ENCODE peak calls at places on chromosomes 7 and 10, in eight cellular contexts. Q is bronchial epithelial cell; W is choroid plexus epithelial cell; U is stimulated activated CD8-positive, alpha-beta memory T cell treated with anti-CD3 and anti-CD28 coated beads, Interleukin-4, amount 100 ng/mL, for 48 hours; T is fibroblast of the conjunctiva; S is GM19239; O is CD4-positive, CD25-positive, alpha-beta regulatory T cell; C is 8988T. F is an unnamed sample.

GRCh38 chr7:22569586-22570321 is 69.8 kb upstream of the STEAP1B start:
- DNase-seq in Q (no peak), C (no peak), O (no peak), U (no peak), T (no peak), S (no peak), W (no peak), F (no peak)

GRCh38 chr7:131235489-131236317 is 92.0 kb upstream of the MKLN1 start:
- DNase-seq in W (peak), O (peak), T (peak), C (no peak), S (no peak), U (peak), Q (peak), F (peak)

GRCh38 chr7:151062399-151063211 is 3.2 kb downstream of the SLC4A2 start:
- DNase-seq in T (no peak), C (peak), W (peak), O (no peak), S (no peak), Q (no peak), U (no peak), F (peak)

GRCh38 chr7:23184709-23185354 is 3.0 kb downstream of the NUP42 start:
- DNase-seq in T (peak), U (no peak), W (peak), C (no peak), O (no peak), Q (peak), S (no peak), F (peak)

GRCh38 chr10:22849077-22849810 is 78.6 kb upstream of the ARMC3 start:
- DNase-seq in C (no peak), O (peak), T (no peak), U (no peak), Q (peak), W (peak), S (no peak), F (no peak)

GRCh38 chr7:4919969-4920766 is 36.7 kb upstream of the RADIL start:
- DNase-seq in C (no peak), U (no peak), Q (no peak), O (no peak), T (no peak), W (no peak), S (no peak), F (no peak)

GRCh38 chr7:29398011-29398410 is 165.6 kb upstream of the PRR15 start:
- DNase-seq in Q (no peak), S (no peak), C (no peak), W (no peak), T (no peak), O (no peak), U (no peak), F (no peak)

GRCh38 chr7:25716421-25716820 is 435.6 kb upstream of the NFE2L3 start:
- DNase-seq in Q (no peak), T (no peak), S (no peak), U (no peak), C (no peak), O (no peak), W (peak), F (no peak)

GRCh38 chr10:124699471-124700292 is 44.5 kb downstream of the FAM53B start:
- DNase-seq in Q (no peak), T (no peak), S (no peak), W (no peak), O (no peak), C (no peak), U (no peak), F (no peak)

GRCh38 chr7:44617225-44617885 is 10.9 kb downstream of the OGDH start:
- DNase-seq in U (peak), S (no peak), Q (peak), O (no peak), T (no peak), C (no peak), W (peak), F (peak)

GRCh38 chr10:91162050-91162494 is 58.4 kb upstream of the PCGF5 start:
- DNase-seq in Q (peak), T (no peak), W (peak), S (no peak), O (no peak), C (peak), U (no peak), F (peak)

GRCh38 chr7:135970682-135971365 is 6.3 kb downstream of the MTPN start:
- DNase-seq in U (no peak), Q (no peak), C (no peak), W (no peak), S (no peak), O (no peak), T (no peak), F (no peak)

GRCh38 chr10:23172846-23173548 is 19.1 kb upstream of the PTF1A start:
- DNase-seq in C (no peak), O (no peak), Q (no peak), S (no peak), W (no peak), U (no peak), T (no peak), F (no peak)

GRCh38 chr7:142711722-142712616 is 37.3 kb upstream of the PRSS1 start:
- DNase-seq in W (peak), O (peak), U (peak), S (peak), C (no peak), T (peak), Q (peak), F (no peak)

GRCh38 chr7:128343554-128344430 is at the start of gene RBM28:
- DNase-seq in C (peak), S (peak), Q (peak), O (peak), T (peak), U (peak), W (peak), F (peak)

GRCh38 chr7:136687693-136688322 is 180.6 kb upstream of the CHRM2 start:
- DNase-seq in T (no peak), U (no peak), W (peak), Q (peak), C (no peak), S (peak), O (no peak), F (no peak)

GRCh38 chr7:99562832-99563231 is 4.4 kb downstream of the ZNF655 start:
- DNase-seq in Q (peak), T (peak), S (no peak), U (peak), W (peak), O (no peak), C (peak), F (peak)

GRCh38 chr10:124291009-124291671 is 127.6 kb downstream of the OAT start:
- DNase-seq in O (no peak), U (no peak), Q (no peak), W (peak), C (no peak), T (no peak), S (no peak), F (no peak)

F was measured in PC-9.